ENCODE peak calls at places on chromosomes 6 and 20, in eight cellular contexts. U is MM.1S; Y is right lobe of liver; S is CD8-positive, alpha-beta T cell; H is heart right ventricle; O is sigmoid colon; D is BE2C; K is Peyer's patch. P is an unnamed sample.

GRCh38 chr6:132218063-132218696 is 183.1 kb downstream of the MOXD1 start:
- DNase-seq in U (peak; percentile 48), Y (no peak), S (no peak), H (no peak), O (no peak), D (no peak), K (no peak), P (no peak)

GRCh38 chr20:37359836-37360235 is 13.9 kb downstream of the SRC start:
- DNase-seq in U (no peak), Y (no peak), S (no peak), H (no peak), O (no peak), D (no peak), K (no peak), P (no peak)

GRCh38 chr6:70847685-70848084 is 109.2 kb downstream of the B3GAT2 start:
- DNase-seq in U (no peak), Y (no peak), S (no peak), H (no peak), O (no peak), D (no peak), K (no peak), P (no peak)

GRCh38 chr6:155267411-155267810 is 3.6 kb downstream of the CLDN20 start:
- DNase-seq in U (no peak), Y (no peak), S (no peak), H (no peak), O (no peak), D (no peak), K (no peak), P (no peak)

GRCh38 chr6:66496659-66497058 is 789.6 kb upstream of the EYS start:
- DNase-seq in U (peak; percentile 44), Y (no peak), S (no peak), H (no peak), O (no peak), D (peak; percentile 25), K (no peak), P (no peak)

GRCh38 chr20:8427419-8428065 is 295.5 kb downstream of the PLCB1 start:
- DNase-seq in U (no peak), Y (no peak), S (no peak), H (no peak), O (no peak), D (no peak), K (no peak), P (no peak)

GRCh38 chr20:9974324-9974723 is 60.5 kb upstream of the ANKEF1 start:
- DNase-seq in U (no peak), Y (no peak), S (no peak), H (no peak), O (no peak), D (no peak), K (no peak), P (no peak)

GRCh38 chr6:126527016-126527606 is 187.2 kb downstream of the CENPW start:
- DNase-seq in U (no peak), Y (no peak), S (no peak), H (no peak), O (no peak), D (no peak), K (no peak), P (no peak)

GRCh38 chr6:155894262-155894661 is 438.6 kb upstream of the NOX3 start:
- DNase-seq in U (no peak), Y (no peak), S (no peak), H (no peak), O (no peak), D (no peak), K (no peak), P (no peak)

GRCh38 chr6:5746392-5747140 is 260.2 kb downstream of the NRN1 start:
- DNase-seq in U (no peak), Y (no peak), S (no peak), H (no peak), O (no peak), D (peak; percentile 53), K (no peak), P (no peak)

GRCh38 chr6:142647436-142648389 is 297.3 kb downstream of the HIVEP2 start:
- DNase-seq in U (no peak), Y (peak; percentile 45), S (no peak), H (no peak), O (no peak), D (no peak), K (no peak), P (no peak)

GRCh38 chr6:128713461-128713860 is 169.5 kb upstream of the LAMA2 start:
- DNase-seq in U (no peak), Y (no peak), S (no peak), H (no peak), O (no peak), D (no peak), K (no peak), P (no peak)

GRCh38 chr6:26273673-26274595 is 91.1 kb upstream of the BTN3A2 start:
- DNase-seq in U (peak; percentile 78), Y (no peak), S (no peak), H (no peak), O (no peak), D (no peak), K (no peak), P (no peak)

GRCh38 chr20:13784271-13784892 is 337 bp downstream of the ESF1 start:
- DNase-seq in U (no peak), Y (no peak), S (no peak), H (no peak), O (no peak), D (no peak), K (no peak), P (no peak)

GRCh38 chr20:55469074-55469473 is 536.2 kb downstream of the CBLN4 start:
- DNase-seq in U (no peak), Y (no peak), S (no peak), H (no peak), O (no peak), D (no peak), K (no peak), P (no peak)

GRCh38 chr6:39302011-39302410 is 12.2 kb downstream of the KCNK17 start:
- DNase-seq in U (no peak), Y (no peak), S (no peak), H (no peak), O (no peak), D (no peak), K (no peak), P (no peak)

GRCh38 chr6:37285861-37286311 is 27.9 kb upstream of the TMEM217 start:
- DNase-seq in U (no peak), Y (no peak), S (no peak), H (no peak), O (no peak), D (no peak), K (no peak), P (no peak)

GRCh38 chr20:14282140-14282539 is 55.3 kb downstream of the FLRT3 start:
- DNase-seq in U (no peak), Y (no peak), S (no peak), H (no peak), O (no peak), D (no peak), K (no peak), P (no peak)

GRCh38 chr20:38460040-38460623 is 12.5 kb upstream of the RALGAPB start:
- DNase-seq in U (no peak), Y (no peak), S (no peak), H (no peak), O (peak; percentile 39), D (peak; percentile 49), K (no peak), P (no peak)

GRCh38 chr6:160532315-160532714 is 131.8 kb downstream of the LPA start:
- DNase-seq in U (no peak), Y (no peak), S (no peak), H (no peak), O (no peak), D (no peak), K (no peak), P (no peak)

GRCh38 chr6:160535270-160535669 is 128.8 kb downstream of the LPA start:
- DNase-seq in U (no peak), Y (no peak), S (no peak), H (no peak), O (no peak), D (no peak), K (no peak), P (no peak)

DNA sequence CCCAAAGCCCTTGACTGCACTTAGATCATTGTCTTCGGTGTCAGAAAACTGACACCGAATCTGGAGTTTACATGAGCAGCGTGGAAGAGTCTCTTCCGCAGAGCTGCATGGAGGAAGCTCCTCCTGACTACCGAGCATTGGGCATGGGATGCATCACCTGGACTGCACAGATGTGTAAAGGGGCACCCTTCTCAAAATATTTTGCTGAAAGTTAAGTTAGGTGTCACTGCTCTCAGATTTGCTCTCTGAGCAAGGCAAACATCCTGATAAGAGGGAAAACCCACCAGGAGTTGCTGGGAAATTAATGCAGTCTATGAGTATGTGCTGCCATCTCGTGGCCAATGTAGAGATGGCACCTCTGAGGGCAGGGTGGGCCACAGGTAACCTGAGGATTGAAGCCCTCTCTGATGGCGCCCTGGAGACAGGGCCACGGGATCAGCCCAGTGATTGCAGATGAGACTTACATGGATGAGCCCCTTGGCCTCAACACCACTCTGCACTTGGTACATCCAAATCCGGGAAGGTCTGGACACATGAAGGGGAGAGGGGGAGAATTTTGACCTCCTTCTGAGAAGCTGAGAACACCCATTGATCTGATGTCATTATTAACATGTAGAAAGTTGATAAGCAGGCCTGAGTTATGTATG is 129.9 kb downstream of the LPA start:
- DNase-seq in U (peak; percentile 7), Y (no peak), S (peak; percentile 62), H (peak; percentile 45), O (peak; percentile 70), D (peak; percentile 61), K (peak; percentile 59), P (no peak)
- H3K4me3 ChIP-seq in U (no peak overlapping the region), Y (no peak overlapping the region), S (no peak overlapping the region), H (no peak overlapping the region), O (no peak overlapping the region), D (no peak overlapping the region), K (no peak overlapping the region), P (no peak overlapping the region)

GRCh38 chr20:63467294-63468083 is 5.0 kb downstream of the KCNQ2 start:
- DNase-seq in U (no peak), Y (no peak), S (no peak), H (no peak), O (no peak), D (no peak), K (no peak), P (no peak)
- H3K4me1 ChIP-seq in U (no peaks in the 10 kb centered on the region), Y (no peaks in the 10 kb centered on the region), S (no peaks in the 10 kb centered on the region), H (no peaks in the 10 kb centered on the region), O (peaks cover 13% of the 10 kb centered on the region), D (peaks cover 7% of the 10 kb centered on the region), K (no peaks in the 10 kb centered on the region), P (no peaks in the 10 kb centered on the region)

DNA sequence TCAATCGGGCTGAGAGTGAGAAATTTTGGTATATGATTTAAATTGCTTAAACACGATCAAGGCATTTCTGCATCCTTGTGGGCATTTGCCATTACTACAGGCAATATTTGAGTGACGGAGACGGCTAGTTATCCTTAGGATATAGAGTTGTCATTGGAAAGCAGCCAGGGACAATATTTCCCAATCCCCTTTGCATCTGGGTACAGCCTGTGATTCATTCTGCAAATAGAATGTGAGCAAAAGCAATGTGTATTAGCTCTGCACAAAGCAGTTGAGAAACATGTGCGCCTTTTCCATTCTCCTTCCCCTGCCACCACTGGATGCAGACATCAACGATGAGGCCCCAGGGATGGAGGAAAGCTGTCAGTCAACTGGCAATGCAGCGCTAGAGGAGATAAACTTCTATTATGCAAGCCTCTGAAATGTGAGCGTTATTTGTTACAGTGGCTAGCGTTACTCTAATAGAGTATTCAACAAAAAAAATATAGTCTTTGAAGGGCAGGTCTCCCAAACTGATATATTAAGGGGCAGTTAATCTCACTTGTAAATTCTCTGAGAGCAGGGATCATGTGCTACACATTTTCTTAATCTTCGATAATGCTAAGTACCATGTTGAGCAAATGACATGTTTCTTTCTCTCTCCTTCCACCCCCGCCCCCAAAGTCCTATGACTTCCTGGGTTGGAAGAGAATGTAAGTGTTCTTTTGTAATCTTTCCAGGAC is 37.1 kb upstream of the NCOA3 start:
- DNase-seq in U (no peak), Y (peak; percentile 85), S (no peak), H (peak; percentile 23), O (peak; percentile 68), D (peak; percentile 19), K (no peak), P (peak; percentile 98)
- TF ChIP-seq CTCF in U (no peak), Y (peak; percentile 68), S (no peak), H (peak; percentile 35), O (no peak), D (peak; percentile 35), K (peak; percentile 47), P (peak; percentile 98)

GRCh38 chr20:31857861-31858835 is 12.2 kb downstream of the DUSP15 start:
- DNase-seq in U (peak; percentile 68), Y (no peak), S (no peak), H (no peak), O (no peak), D (no peak), K (no peak), P (peak; percentile 75)
- H3K4me3 ChIP-seq in U (no peak overlapping the region), Y (no peak overlapping the region), S (no peak overlapping the region), H (no peak overlapping the region), O (no peak overlapping the region), D (no peak overlapping the region), K (no peak overlapping the region), P (no peak overlapping the region)

P was measured in RWPE2.